ENCODE peak calls at places on chromosomes 4 and X, in five cellular contexts. B is CD4-positive, alpha-beta memory T cell; U is hypothalamus; T is activated CD4-positive, alpha-beta T cell treated with anti-CD3 and anti-CD28 coated beads for 1 hour; C is ELR. I is an unnamed sample.

GRCh38 chr4:155828628-155829027 is 37.4 kb downstream of the ASIC5 start:
- DNase-seq in B (no peak), U (no peak), T (no peak), C (no peak), I (no peak)

GRCh38 chr4:121072080-121072835 is at the start of gene NDNF:
- DNase-seq in B (peak; percentile 35), U (peak; percentile 16), T (no peak), C (peak; percentile 41), I (peak; percentile 22)

GRCh38 chr4:48594185-48594584 is 104.1 kb downstream of the ZAR1 start:
- DNase-seq in B (no peak), U (no peak), T (no peak), C (no peak), I (no peak)

GRCh38 chr4:189547537-189547936 is 393.1 kb upstream of the FRG1 start:
- DNase-seq in B (no peak), U (no peak), T (no peak), C (no peak), I (no peak)

GRCh38 chrX:51496501-51497291 is at the start of gene NUDT11:
- DNase-seq in B (peak; percentile 9), U (no peak), T (peak; percentile 7), C (peak; percentile 69), I (peak; percentile 69)

GRCh38 chr4:73729534-73730165 is 10.7 kb upstream of the CXCL8 start:
- DNase-seq in B (no peak), U (no peak), T (no peak), C (peak; percentile 88), I (peak; percentile 76)

GRCh38 chrX:98380106-98380505 is 1496.4 kb downstream of the RPA4 start:
- DNase-seq in B (no peak), U (no peak), T (no peak), C (no peak), I (no peak)

GRCh38 chr4:108651068-108651794 is 832 bp downstream of the OSTC start:
- DNase-seq in B (no peak), U (no peak), T (no peak), C (peak; percentile 71), I (no peak)

GRCh38 chr4:155543126-155543765 is 123.4 kb upstream of the GUCY1A1 start:
- DNase-seq in B (no peak), U (no peak), T (no peak), C (peak; percentile 79), I (peak; percentile 32)

GRCh38 chrX:70592091-70592490 is 147.5 kb downstream of the DLG3 start:
- DNase-seq in B (no peak), U (no peak), T (no peak), C (peak; percentile 90), I (peak; percentile 16)

GRCh38 chr4:79247695-79248394 is 78.0 kb downstream of the NAA11 start:
- DNase-seq in B (no peak), U (no peak), T (no peak), C (no peak), I (no peak)

GRCh38 chrX:14420876-14421275 is 108.5 kb upstream of the GLRA2 start:
- DNase-seq in B (no peak), U (no peak), T (no peak), C (no peak), I (no peak)

GRCh38 chr4:23135792-23136645 is 443.3 kb downstream of the GBA3 start:
- DNase-seq in B (peak; percentile 7), U (no peak), T (no peak), C (peak; percentile 49), I (no peak)

GRCh38 chr4:76341063-76341462 is 34.5 kb downstream of the STBD1 start:
- DNase-seq in B (no peak), U (no peak), T (no peak), C (peak; percentile 44), I (no peak)

GRCh38 chrX:56221101-56221500 is 11.1 kb upstream of the KLF8 start:
- DNase-seq in B (no peak), U (no peak), T (no peak), C (no peak), I (no peak)

GRCh38 chrX:85004255-85004654 is 578 bp downstream of the APOOL start:
- DNase-seq in B (no peak), U (no peak), T (no peak), C (peak; percentile 32), I (peak; percentile 5)

I was measured in MG63.